ENCODE peak calls at places on chromosomes 1 and 21, in four cellular contexts. F is WTC11, L is K562, E is HepG2. Z is an unnamed sample.

GRCh38 chr1:27137544-27138075 is 17.3 kb downstream of the SLC9A1 start:
- DNase-seq in E (peak; percentile 14), L (peak; percentile 67), F (no peak), Z (no peak)

GRCh38 chr1:237383825-237384612 is 342.0 kb downstream of the RYR2 start:
- DNase-seq in F (no peak), L (no peak), E (no peak), Z (no peak)

GRCh38 chr1:36384542-36385409 is 948 bp downstream of the STK40 start:
- DNase-seq in E (peak; percentile 89), L (peak; percentile 63), F (peak; percentile 72), Z (peak; percentile 28)

GRCh38 chr1:205133287-205133686 is 11.5 kb upstream of the RBBP5 start:
- DNase-seq in L (no peak), E (no peak), F (no peak), Z (no peak)

GRCh38 chr1:234535763-234536515 is 57.0 kb upstream of the TARBP1 start:
- DNase-seq in E (no peak), L (no peak), F (no peak), Z (no peak)

GRCh38 chr1:227125929-227126545 is 185.9 kb downstream of the COQ8A start:
- DNase-seq in E (no peak), L (no peak), F (peak; percentile 26), Z (no peak)

GRCh38 chr1:174890024-174890423 is 109.7 kb upstream of the CACYBP start:
- DNase-seq in F (no peak), L (no peak), E (no peak), Z (no peak)

GRCh38 chr1:206447079-206447780 is 23.0 kb upstream of the IKBKE start:
- DNase-seq in E (no peak), L (no peak), F (no peak), Z (no peak)

GRCh38 chr1:2583871-2584341 is 2.7 kb upstream of the PRXL2B start:
- DNase-seq in F (no peak), L (no peak), E (no peak), Z (no peak)

GRCh38 chr1:108068141-108068540 is 103.2 kb upstream of the VAV3 start:
- DNase-seq in F (no peak), L (no peak), E (no peak), Z (no peak)

GRCh38 chr1:53899206-53899628 is 5.2 kb downstream of the DIO1 start:
- DNase-seq in L (no peak), E (peak; percentile 79), F (no peak), Z (no peak)

GRCh38 chr1:12249748-12250147 is 19.9 kb downstream of the VPS13D start:
- DNase-seq in E (no peak), F (no peak), L (no peak), Z (no peak)

GRCh38 chr1:87989346-87989745 is 660.7 kb downstream of the LMO4 start:
- DNase-seq in E (no peak), L (no peak), F (no peak), Z (no peak)

GRCh38 chr1:223870617-223871574 is 25.1 kb upstream of the TP53BP2 start:
- DNase-seq in F (no peak), E (no peak), L (no peak), Z (no peak)

GRCh38 chr1:23478896-23479790 is 4.8 kb downstream of the ASAP3 start:
- DNase-seq in L (peak; percentile 82), F (no peak), E (peak; percentile 97), Z (no peak)

GRCh38 chr1:43204394-43204793 is 32.3 kb downstream of the CFAP57 start:
- DNase-seq in E (no peak), L (no peak), F (no peak), Z (no peak)

GRCh38 chr1:229370601-229371021 is 27.8 kb upstream of the CCSAP start:
- DNase-seq in L (no peak), F (no peak), E (no peak), Z (no peak)

GRCh38 chr1:223338811-223339746 is 24.9 kb downstream of the SUSD4 start:
- DNase-seq in E (no peak), F (no peak), L (no peak), Z (no peak)

GRCh38 chr1:210099921-210100320 is 132.7 kb upstream of the SERTAD4 start:
- DNase-seq in E (no peak), L (no peak), F (no peak), Z (no peak)

GRCh38 chr1:16248603-16249534 is 11.9 kb upstream of the CPLANE2 start:
- DNase-seq in L (peak; percentile 72), E (no peak), F (no peak), Z (peak; percentile 33)

GRCh38 chr1:3858231-3858981 is 1.1 kb downstream of the DFFB start:
- DNase-seq in E (peak; percentile 22), F (no peak), L (no peak), Z (peak; percentile 21)

GRCh38 chr1:81304187-81304586 is 496.5 kb upstream of the ADGRL2 start:
- DNase-seq in E (no peak), F (no peak), L (no peak), Z (no peak)

GRCh38 chr1:237890416-237890815 is 306 bp downstream of the ZP4 start:
- DNase-seq in F (no peak), E (no peak), L (no peak), Z (no peak)

GRCh38 chr1:185825556-185825955 is 91.4 kb downstream of the HMCN1 start:
- DNase-seq in F (no peak), L (no peak), E (no peak), Z (no peak)

GRCh38 chr1:95953668-95954067 is 719.7 kb downstream of the RWDD3 start:
- DNase-seq in E (no peak), L (no peak), F (no peak), Z (no peak)

GRCh38 chr1:75125161-75125681 is 9.0 kb upstream of the LHX8 start:
- DNase-seq in F (no peak), E (no peak), L (no peak), Z (no peak)

GRCh38 chr1:93021539-93022134 is 57.4 kb upstream of the MTF2 start:
- DNase-seq in E (peak; percentile 42), L (peak; percentile 62), F (no peak), Z (peak; percentile 68)

GRCh38 chr21:8994640-8995511 is 1526.5 kb upstream of the TPTE start:
- DNase-seq in F (no peak), L (peak; percentile 29), E (peak; percentile 83), Z (no peak)

GRCh38 chr1:167373398-167373797 is 144.9 kb downstream of the CD247 start:
- DNase-seq in F (no peak), E (no peak), L (no peak), Z (no peak)
- TF ChIP-seq ELF4 in F (no peak), E (no peak), L (no peak), Z (no peak)

GRCh38 chr1:77095231-77095630 is 124.0 kb downstream of the PIGK start:
- DNase-seq in F (no peak), L (no peak), E (no peak), Z (peak; percentile 61)
- TF ChIP-seq ELF4 in F (no peak), L (no peak), E (no peak), Z (no peak)

GRCh38 chr1:45492691-45493090 is 1.7 kb upstream of the TESK2 start:
- DNase-seq in F (no peak), L (no peak), E (no peak), Z (no peak)

GRCh38 chr1:45491464-45492260 is 699 bp upstream of the TESK2 start:
- DNase-seq in F (no peak), L (no peak), E (no peak), Z (no peak)

GRCh38 chr1:45488978-45489377 is 2.0 kb downstream of the TESK2 start:
- DNase-seq in F (no peak), E (no peak), L (no peak), Z (no peak)

GRCh38 chr1:45490623-45491463 is at the start of gene TESK2:
- DNase-seq in E (peak; percentile 100), L (peak; percentile 92), F (peak; percentile 98), Z (peak; percentile 94)

GRCh38 chr1:45490121-45490622 is 791 bp downstream of the TESK2 start:
- DNase-seq in F (no peak), E (no peak), L (no peak), Z (no peak)
- TF ChIP-seq ELF4 in F (no peak), E (no peak), L (no peak), Z (no peak)

GRCh38 chr1:235644693-235645305 is 4.8 kb downstream of the GNG4 start:
- DNase-seq in L (no peak), F (no peak), E (no peak), Z (no peak)
- TF ChIP-seq ELF4 in L (no peak), F (no peak), E (no peak), Z (no peak)

GRCh38 chr1:45146833-45147232 is 59.6 kb downstream of the ZSWIM5 start:
- DNase-seq in E (no peak), L (no peak), F (no peak), Z (no peak)
- TF ChIP-seq ELF4 in E (no peak), L (no peak), F (no peak), Z (no peak)

DNA sequence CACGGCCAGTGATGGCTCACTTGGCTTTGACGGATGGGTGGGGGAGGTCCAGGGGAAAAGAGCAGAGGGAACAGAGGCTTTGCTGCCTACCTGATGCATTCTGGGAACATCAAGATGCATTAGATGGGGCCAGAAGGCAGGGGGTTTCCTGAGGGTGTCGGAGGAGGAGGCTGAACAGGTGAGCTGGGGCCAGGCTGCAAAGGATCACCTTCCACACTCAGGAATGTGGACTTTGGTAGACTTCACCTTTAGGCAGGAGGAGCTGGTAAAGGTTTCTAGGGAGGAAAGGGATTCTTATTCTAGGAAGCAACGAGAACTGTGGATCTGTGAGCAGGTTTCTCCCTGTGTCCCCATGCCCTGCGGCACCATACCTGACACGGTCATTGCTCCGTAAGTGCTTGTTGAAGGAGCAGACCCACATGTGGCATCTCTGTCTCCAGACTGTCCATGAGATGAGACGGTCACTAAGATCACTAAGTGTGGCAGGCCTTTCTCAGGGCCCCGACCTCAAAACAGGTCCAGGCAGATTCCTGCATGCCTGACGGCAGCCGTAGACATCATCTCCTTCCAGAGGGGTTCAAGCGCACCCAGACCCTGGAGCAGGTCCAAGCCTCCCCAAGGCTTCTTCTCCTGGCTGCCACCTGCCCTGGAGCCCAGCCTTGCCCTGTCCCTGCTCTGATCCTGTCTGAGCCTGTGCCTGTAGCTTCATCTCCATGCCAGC is 89.1 kb upstream of the SLC25A33 start:
- DNase-seq in F (no peak), E (no peak), L (no peak), Z (no peak)
- TF ChIP-seq ELF4 in F (no peak), E (no peak), L (no peak), Z (no peak)

GRCh38 chr1:67226688-67227087 is 60.4 kb downstream of the IL23R start:
- DNase-seq in L (no peak), E (no peak), F (no peak), Z (no peak)

GRCh38 chr1:67228791-67229190 is 62.5 kb downstream of the IL23R start:
- DNase-seq in F (no peak), L (no peak), E (no peak), Z (no peak)

GRCh38 chr1:67230539-67230938 is 64.3 kb downstream of the IL23R start:
- DNase-seq in L (no peak), E (no peak), F (no peak), Z (no peak)

GRCh38 chr1:67227196-67227595 is 60.9 kb downstream of the IL23R start:
- DNase-seq in E (no peak), L (no peak), F (no peak), Z (no peak)
- TF ChIP-seq ELF4 in E (no peak), L (no peak), F (no peak), Z (no peak)

GRCh38 chr1:40703316-40703715 is 11.8 kb downstream of the NFYC start:
- DNase-seq in L (no peak), F (no peak), E (no peak), Z (no peak)
- TF ChIP-seq ELF4 in L (no peak), F (no peak), E (no peak), Z (no peak)

Z was measured in HEK293T.